ENCODE peak calls at places on chromosome 9, in six cellular contexts. U is renal cortical epithelial cell, M is AG08395, E is GM23338, K is bronchial epithelial cell, A is right lobe of liver. C is an unnamed sample.
A peak's percentile ranks its signal among the peaks of the same experiment; 100 is the strongest.

GRCh38 chr9:109114670-109115069 is 5.1 kb downstream of the TMEM245 start:
- DNase-seq in U (peak; percentile 100), M (no peak), E (no peak), K (peak; percentile 88), A (no peak), C (no peak)

GRCh38 chr9:93946338-93946712 is 8.8 kb downstream of the BARX1 start:
- DNase-seq in U (no peak), M (no peak), E (no peak), K (no peak), A (no peak), C (no peak)

GRCh38 chr9:132757031-132757430 is 86.8 kb downstream of the GTF3C4 start:
- DNase-seq in U (no peak), M (no peak), E (no peak), K (no peak), A (no peak), C (peak; percentile 10)

GRCh38 chr9:134268308-134268724 is 57.9 kb upstream of the RXRA start:
- DNase-seq in U (no peak), M (no peak), E (no peak), K (no peak), A (no peak), C (no peak)

GRCh38 chr9:104872959-104873850 is 54.8 kb downstream of the ABCA1 start:
- DNase-seq in U (peak; percentile 90), M (peak; percentile 88), E (peak; percentile 13), K (peak; percentile 97), A (no peak), C (no peak)

GRCh38 chr9:108549184-108549583 is 306.6 kb downstream of the ACTL7B start:
- DNase-seq in U (peak; percentile 98), M (no peak), E (no peak), K (peak; percentile 99), A (no peak), C (no peak)

GRCh38 chr9:86925686-86926085 is 21.6 kb downstream of the GAS1 start:
- DNase-seq in U (peak; percentile 60), M (peak; percentile 78), E (no peak), K (no peak), A (no peak), C (no peak)

GRCh38 chr9:93668261-93668871 is 92.0 kb downstream of the PHF2 start:
- DNase-seq in U (no peak), M (no peak), E (peak; percentile 27), K (no peak), A (peak; percentile 12), C (no peak)

GRCh38 chr9:109072810-109073435 is 46.8 kb downstream of the TMEM245 start:
- DNase-seq in U (no peak), M (no peak), E (no peak), K (no peak), A (no peak), C (no peak)

GRCh38 chr9:14978022-14979000 is 68.1 kb upstream of the FREM1 start:
- DNase-seq in U (no peak), M (no peak), E (no peak), K (no peak), A (no peak), C (peak; percentile 28)

GRCh38 chr9:126935630-126936029 is 21.0 kb downstream of the RALGPS1 start:
- DNase-seq in U (no peak), M (peak; percentile 29), E (no peak), K (no peak), A (no peak), C (no peak)

GRCh38 chr9:128382261-128382660 is 11.1 kb downstream of the URM1 start:
- DNase-seq in U (no peak), M (no peak), E (no peak), K (no peak), A (no peak), C (no peak)

GRCh38 chr9:93133641-93134017 is 422 bp downstream of the NINJ1 start:
- DNase-seq in U (peak; percentile 69), M (peak; percentile 89), E (peak; percentile 65), K (no peak), A (peak; percentile 88), C (peak; percentile 76)

GRCh38 chr9:35108461-35108860 is 5.5 kb upstream of the STOML2 start:
- DNase-seq in U (no peak), M (no peak), E (no peak), K (no peak), A (no peak), C (no peak)

GRCh38 chr9:70403166-70403565 is 11.3 kb downstream of the KLF9 start:
- DNase-seq in U (peak; percentile 88), M (peak; percentile 19), E (no peak), K (no peak), A (no peak), C (no peak)

GRCh38 chr9:113584728-113585442 is 121.4 kb downstream of the RGS3 start:
- DNase-seq in U (no peak), M (no peak), E (no peak), K (no peak), A (no peak), C (no peak)

GRCh38 chr9:24071736-24072135 is 245.7 kb upstream of the ELAVL2 start:
- DNase-seq in U (no peak), M (no peak), E (no peak), K (peak; percentile 0), A (no peak), C (no peak)

C was measured in D341Med.